ENCODE peak calls at places on chromosomes 7 and 10, in six cellular contexts. V, M, T, A, Z and D are unnamed samples.

GRCh38 chr10:120942806-120943413 is 91.7 kb downstream of the WDR11 start:
- DNase-seq in V (peak), M (peak), A (peak), Z (peak), T (peak), D (peak)

GRCh38 chr10:103498936-103499638 is 5.6 kb downstream of the NEURL1 start:
- DNase-seq in Z (no peak), T (no peak), M (no peak), V (no peak), A (no peak), D (no peak)

GRCh38 chr7:136677456-136678365 is 190.7 kb upstream of the CHRM2 start:
- DNase-seq in T (peak), V (no peak), Z (peak), A (peak), M (peak), D (peak)

GRCh38 chr7:55463863-55464262 is 98.7 kb downstream of the LANCL2 start:
- DNase-seq in T (no peak), A (no peak), M (no peak), Z (no peak), V (no peak), D (no peak)

GRCh38 chr7:55299273-55299967 is 65.7 kb upstream of the LANCL2 start:
- DNase-seq in T (peak), V (no peak), A (no peak), Z (no peak), M (no peak), D (no peak)

GRCh38 chr7:71191766-71192165 is 59.8 kb downstream of the GALNT17 start:
- DNase-seq in T (no peak), A (no peak), V (no peak), Z (no peak), M (no peak), D (no peak)

GRCh38 chr10:127346604-127347003 is 150.2 kb upstream of the INSYN2A start:
- DNase-seq in V (no peak), A (no peak), M (no peak), Z (no peak), T (no peak), D (no peak)

GRCh38 chr7:55191926-55192692 is 173.0 kb upstream of the LANCL2 start:
- DNase-seq in M (no peak), V (no peak), A (no peak), Z (no peak), T (peak), D (peak)

GRCh38 chr7:155284496-155285274 is 13.0 kb upstream of the INSIG1 start:
- DNase-seq in T (no peak), Z (no peak), M (no peak), V (no peak), A (no peak), D (no peak)

GRCh38 chr7:38321515-38321944 is 48.1 kb upstream of the TARP start:
- DNase-seq in M (peak), V (no peak), T (no peak), A (no peak), Z (peak), D (peak)

GRCh38 chr10:5775705-5776104 is 37.5 kb downstream of the GDI2 start:
- DNase-seq in A (no peak), Z (no peak), M (no peak), T (no peak), V (no peak), D (no peak)

GRCh38 chr7:149422065-149422913 is 38.6 kb downstream of the ZNF777 start:
- DNase-seq in V (no peak), M (peak), A (peak), T (peak), Z (peak), D (peak)

GRCh38 chr10:52609071-52609470 is 163.5 kb downstream of the MBL2 start:
- DNase-seq in V (no peak), A (no peak), M (peak), T (no peak), Z (no peak), D (no peak)

GRCh38 chr7:51366930-51367613 is 50.5 kb upstream of the COBL start:
- DNase-seq in A (peak), V (no peak), T (peak), Z (peak), M (peak), D (peak)

GRCh38 chr7:71612892-71613291 is 480.9 kb downstream of the GALNT17 start:
- DNase-seq in M (no peak), A (no peak), T (peak), Z (peak), V (no peak), D (no peak)

GRCh38 chr10:16105082-16105481 is 244.8 kb upstream of the MINDY3 start:
- DNase-seq in A (no peak), V (no peak), M (no peak), Z (peak), T (no peak), D (peak)

GRCh38 chr7:71780282-71780681 is 631.9 kb downstream of the CALN1 start:
- DNase-seq in V (no peak), M (no peak), A (no peak), Z (no peak), T (no peak), D (no peak)

GRCh38 chr10:13993169-13993568 is 337.6 kb downstream of the FRMD4A start:
- DNase-seq in M (peak), T (no peak), A (no peak), Z (peak), V (no peak), D (peak)
- H3K4me3 ChIP-seq in M (no peak), T (no peak), A (no peak), Z (no peak), V (no peak), D (no peak)

GRCh38 chr10:88386204-88386877 is 196.8 kb downstream of the RNLS start:
- DNase-seq in A (peak), V (no peak), Z (peak), M (peak), T (peak), D (peak)
- H3K4me3 ChIP-seq in A (peak), V (peak), Z (no peak), M (no peak), T (no peak), D (no peak)

GRCh38 chr10:62266147-62266546 is 2.5 kb downstream of the RTKN2 start:
- DNase-seq in V (no peak), M (no peak), A (no peak), Z (no peak), T (no peak), D (no peak)
- H3K4me3 ChIP-seq in V (no peak), M (no peak), A (no peak), Z (no peak), T (no peak), D (no peak)

GRCh38 chr10:35265435-35265834 is 70.9 kb upstream of the CCNY start:
- DNase-seq in T (no peak), A (no peak), M (no peak), V (no peak), Z (no peak), D (no peak)
- H3K4me3 ChIP-seq in T (no peak), A (no peak), M (no peak), V (no peak), Z (no peak), D (no peak)

GRCh38 chr7:24652551-24652950 is 79.3 kb downstream of the PALS2 start:
- DNase-seq in A (no peak), M (peak), Z (no peak), V (no peak), T (no peak), D (no peak)

GRCh38 chr7:24657980-24658379 is 84.7 kb downstream of the PALS2 start:
- DNase-seq in T (no peak), M (no peak), Z (no peak), V (no peak), A (no peak), D (no peak)

GRCh38 chr7:24656608-24657007 is 83.4 kb downstream of the PALS2 start:
- DNase-seq in T (no peak), Z (no peak), A (no peak), M (no peak), V (no peak), D (no peak)

GRCh38 chr7:24654305-24654704 is 81.1 kb downstream of the PALS2 start:
- DNase-seq in M (no peak), V (no peak), A (no peak), T (no peak), Z (no peak), D (no peak)

DNA sequence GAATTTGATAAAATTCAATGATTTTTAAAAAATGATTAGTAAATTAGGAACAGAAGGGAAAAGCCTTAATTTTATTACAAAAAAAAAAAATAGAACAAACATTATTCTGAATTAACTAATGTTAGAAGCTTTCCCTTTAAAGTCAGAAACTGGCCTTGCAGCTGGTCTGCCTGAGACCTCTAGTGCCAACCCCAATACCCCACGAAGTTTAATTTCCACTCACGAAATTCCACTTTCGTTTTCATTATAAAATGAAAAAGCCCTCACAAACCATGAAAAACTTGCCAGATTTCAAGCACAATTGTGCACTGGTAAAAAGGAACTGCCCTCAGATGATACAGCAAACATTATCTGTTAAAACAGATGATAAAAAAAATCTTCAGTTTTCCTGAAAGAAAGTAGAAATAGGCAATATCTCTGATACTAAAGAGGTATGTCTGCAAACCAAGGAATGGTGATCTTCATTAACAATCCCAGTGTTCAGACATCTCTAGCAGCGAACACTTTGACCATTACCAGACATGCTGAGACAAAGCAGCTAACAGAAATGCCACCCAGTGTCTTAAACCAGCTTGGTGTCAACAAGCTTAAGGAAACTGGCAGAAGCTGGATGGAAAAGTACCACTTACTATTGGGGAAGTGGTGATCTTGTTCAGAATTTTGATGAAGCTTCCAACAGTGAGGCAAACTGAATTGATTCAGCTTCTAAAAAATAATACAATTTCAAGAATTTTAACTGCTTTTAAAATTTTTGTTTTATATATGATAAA is 80.2 kb downstream of the PALS2 start:
- DNase-seq in M (peak), V (no peak), Z (no peak), A (no peak), T (no peak), D (no peak)
- H3K4me3 ChIP-seq in M (peak), V (peak), Z (no peak), A (no peak), T (no peak), D (no peak)

GRCh38 chr7:94396044-94396443 is 1.3 kb downstream of the COL1A2 start:
- DNase-seq in T (peak), A (no peak), M (peak), Z (peak), V (no peak), D (peak)

GRCh38 chr7:94395141-94396041 is 696 bp downstream of the COL1A2 start:
- DNase-seq in M (peak), T (peak), V (no peak), A (no peak), Z (peak), D (peak)

GRCh38 chr7:94400022-94400421 is 5.3 kb downstream of the COL1A2 start:
- DNase-seq in T (no peak), Z (peak), M (peak), V (no peak), A (no peak), D (peak)

GRCh38 chr7:94396606-94397005 is 1.9 kb downstream of the COL1A2 start:
- DNase-seq in Z (peak), M (peak), A (no peak), V (no peak), T (no peak), D (peak)

GRCh38 chr7:94397721-94398120 is 3.0 kb downstream of the COL1A2 start:
- DNase-seq in Z (peak), T (no peak), A (no peak), V (no peak), M (peak), D (peak)
- H3K4me3 ChIP-seq in Z (peak), T (no peak), A (no peak), V (peak), M (peak), D (peak)

GRCh38 chr10:118754556-118755423 is at the start of gene CACUL1:
- DNase-seq in M (peak), T (peak), Z (peak), V (peak), A (peak), D (peak)

GRCh38 chr10:118754132-118754555 is 626 bp downstream of the CACUL1 start:
- DNase-seq in T (peak), A (peak), Z (peak), V (no peak), M (peak), D (peak)

GRCh38 chr10:118752401-118752800 is 2.4 kb downstream of the CACUL1 start:
- DNase-seq in M (no peak), Z (no peak), A (no peak), V (no peak), T (no peak), D (no peak)

GRCh38 chr10:118751272-118751671 is 3.5 kb downstream of the CACUL1 start:
- DNase-seq in T (no peak), A (no peak), Z (no peak), V (no peak), M (peak), D (no peak)

GRCh38 chr10:118753331-118753730 is 1.4 kb downstream of the CACUL1 start:
- DNase-seq in Z (peak), T (no peak), V (no peak), A (peak), M (peak), D (peak)
- H3K4me3 ChIP-seq in Z (peak), T (peak), V (peak), A (peak), M (peak), D (peak)

DNA sequence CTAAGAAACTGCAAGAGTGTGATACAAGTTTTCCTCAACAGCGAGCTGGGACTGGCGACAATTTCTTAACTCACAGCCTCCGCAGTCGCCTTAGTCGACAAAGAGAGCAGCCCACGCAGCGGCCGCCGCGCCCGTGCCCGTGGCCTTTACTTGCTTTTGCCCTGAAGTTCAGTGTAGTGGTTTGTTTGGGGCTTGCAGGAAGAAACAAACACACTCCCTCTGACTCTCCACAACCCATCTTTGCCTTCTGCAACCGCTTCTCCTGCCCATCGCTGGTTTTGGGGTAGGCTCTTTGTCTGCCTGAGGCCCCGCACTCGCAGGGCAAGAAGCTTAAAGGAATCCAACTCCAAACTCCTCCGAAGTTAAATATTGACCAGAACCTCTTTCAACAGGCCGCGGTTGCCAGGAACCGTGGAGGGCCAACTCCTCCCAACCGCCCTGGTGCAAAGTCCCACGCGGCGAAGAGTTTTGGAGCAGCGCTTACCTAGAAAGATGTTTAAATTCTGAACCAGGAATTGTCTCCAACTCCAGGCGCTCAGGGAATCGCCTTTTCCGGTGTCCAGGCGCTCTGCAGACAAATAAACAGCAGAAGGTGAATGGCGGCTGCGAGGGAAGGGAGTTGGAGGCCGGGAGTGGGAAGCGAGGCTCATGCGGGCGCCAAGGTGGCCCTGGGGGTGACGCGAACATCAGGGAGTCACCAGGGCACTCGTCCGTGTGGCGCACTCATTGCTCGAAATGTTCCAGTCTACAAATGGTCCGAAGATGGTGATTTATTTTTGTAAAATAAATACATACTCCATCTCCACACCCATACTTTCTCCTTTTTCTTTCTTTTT is 8.3 kb downstream of the HOXA4 start:
- DNase-seq in A (no peak), T (no peak), V (no peak), Z (no peak), M (no peak), D (no peak)
- H3K4me3 ChIP-seq in A (no peak), T (no peak), V (peak), Z (peak), M (no peak), D (no peak)

GRCh38 chr10:34475222-34475621 is 339.9 kb downstream of the PARD3 start:
- DNase-seq in A (no peak), V (no peak), M (peak), T (no peak), Z (no peak), D (no peak)

GRCh38 chr10:34477229-34477628 is 337.9 kb downstream of the PARD3 start:
- DNase-seq in M (no peak), A (no peak), Z (no peak), V (no peak), T (no peak), D (no peak)

GRCh38 chr10:34480345-34480744 is 334.8 kb downstream of the PARD3 start:
- DNase-seq in V (no peak), A (no peak), T (no peak), M (no peak), Z (no peak), D (no peak)

GRCh38 chr10:34476607-34477006 is 338.5 kb downstream of the PARD3 start:
- DNase-seq in A (no peak), Z (no peak), T (no peak), M (no peak), V (no peak), D (no peak)

GRCh38 chr10:34479520-34480179 is 335.4 kb downstream of the PARD3 start:
- DNase-seq in A (no peak), T (no peak), Z (no peak), V (no peak), M (no peak), D (no peak)
- H3K4me3 ChIP-seq in A (no peak), T (no peak), Z (no peak), V (no peak), M (no peak), D (no peak)

DNA sequence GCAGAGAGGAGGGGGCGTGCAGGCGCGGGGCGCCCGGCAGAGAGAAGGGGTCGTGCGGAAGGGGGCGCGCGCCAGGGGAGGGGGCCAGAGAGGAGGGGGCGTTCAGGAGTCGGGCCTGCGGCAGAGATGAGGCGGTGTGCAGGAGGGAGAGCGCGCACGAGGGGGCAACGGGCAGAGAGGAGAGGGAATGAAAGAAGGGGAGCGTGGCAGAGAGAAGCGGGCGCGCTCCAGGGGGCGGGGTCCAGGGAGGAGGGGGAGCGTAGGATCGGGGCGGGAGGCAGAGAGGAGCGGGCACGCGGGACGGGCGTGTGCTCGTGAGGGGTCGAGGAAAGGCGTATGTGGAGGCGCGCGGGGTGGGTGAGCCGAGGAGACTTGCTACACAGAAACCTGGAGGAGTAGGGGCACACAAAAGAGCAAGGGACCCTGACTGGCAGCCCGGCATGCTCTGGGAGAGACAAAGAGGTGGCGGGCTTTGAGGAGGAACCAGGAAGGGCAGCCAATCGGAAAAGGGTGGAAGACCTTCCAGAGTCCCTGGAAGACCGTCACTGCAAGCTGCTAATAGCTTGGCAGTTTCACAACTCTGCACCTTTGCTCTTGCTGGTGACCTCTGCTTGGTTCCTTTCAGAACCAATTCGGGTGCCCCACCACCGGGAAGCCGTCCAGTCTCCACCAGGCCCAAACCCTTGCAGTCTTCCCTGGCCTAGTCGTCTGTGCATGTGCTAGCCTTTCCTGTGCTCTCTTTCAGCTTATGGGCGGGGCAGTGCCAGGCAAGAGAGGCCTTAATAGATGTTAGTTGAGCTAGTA is 621 bp downstream of the DYDC2 start:
- DNase-seq in M (no peak), T (peak), V (no peak), A (no peak), Z (no peak), D (no peak)
- H3K4me3 ChIP-seq in M (no peak), T (peak), V (peak), A (no peak), Z (no peak), D (peak)